ENCODE peak calls at places on chromosome 12, in six cellular contexts. One of them, this sample, is unnamed.

GRCh38 chr12:55495490-55495889 is 3.3 kb downstream of the OR6C68 start:
- DNase-seq in ovary: no peak
- DNase-seq in GM20000: no peak
- DNase-seq in dorsolateral prefrontal cortex: no peak
- DNase-seq in cardiac muscle cell: no peak
- DNase-seq in RWPE1: no peak
- DNase-seq in this sample: no peak

GRCh38 chr12:26127404-26127803 is 2.6 kb upstream of the BHLHE41 start:
- DNase-seq in cardiac muscle cell: no peak
- DNase-seq in RWPE1: no peak
- DNase-seq in dorsolateral prefrontal cortex: no peak
- DNase-seq in GM20000: no peak
- DNase-seq in ovary: no peak
- DNase-seq in this sample: no peak

GRCh38 chr12:88559772-88560171 is 20.5 kb downstream of the KITLG start:
- DNase-seq in ovary: no peak
- DNase-seq in dorsolateral prefrontal cortex: no peak
- DNase-seq in GM20000: no peak
- DNase-seq in cardiac muscle cell: no peak
- DNase-seq in RWPE1: no peak
- DNase-seq in this sample: no peak

GRCh38 chr12:58349161-58349560 is 407.8 kb downstream of the ATP23 start:
- DNase-seq in cardiac muscle cell: peak
- DNase-seq in ovary: no peak
- DNase-seq in GM20000: no peak
- DNase-seq in dorsolateral prefrontal cortex: no peak
- DNase-seq in RWPE1: no peak
- DNase-seq in this sample: no peak

GRCh38 chr12:89181271-89181920 is 170.9 kb downstream of the DUSP6 start:
- DNase-seq in ovary: no peak
- DNase-seq in GM20000: no peak
- DNase-seq in RWPE1: peak
- DNase-seq in dorsolateral prefrontal cortex: no peak
- DNase-seq in cardiac muscle cell: peak
- DNase-seq in this sample: no peak

GRCh38 chr12:72368719-72369505 is 96.7 kb downstream of the TRHDE start:
- DNase-seq in cardiac muscle cell: no peak
- DNase-seq in GM20000: no peak
- DNase-seq in RWPE1: no peak
- DNase-seq in ovary: no peak
- DNase-seq in dorsolateral prefrontal cortex: no peak
- DNase-seq in this sample: no peak

GRCh38 chr12:20547788-20548575 is 147.2 kb upstream of the SLCO1C1 start:
- DNase-seq in ovary: no peak
- DNase-seq in GM20000: no peak
- DNase-seq in cardiac muscle cell: peak
- DNase-seq in dorsolateral prefrontal cortex: no peak
- DNase-seq in RWPE1: no peak
- DNase-seq in this sample: no peak

GRCh38 chr12:1885605-1886245 is 32.7 kb downstream of the CACNA2D4 start:
- DNase-seq in ovary: no peak
- DNase-seq in RWPE1: no peak
- DNase-seq in cardiac muscle cell: no peak
- DNase-seq in dorsolateral prefrontal cortex: no peak
- DNase-seq in GM20000: no peak
- DNase-seq in this sample: no peak

GRCh38 chr12:11949738-11950403 is 120.9 kb upstream of the BCL2L14 start:
- DNase-seq in dorsolateral prefrontal cortex: no peak
- DNase-seq in ovary: no peak
- DNase-seq in cardiac muscle cell: no peak
- DNase-seq in RWPE1: no peak
- DNase-seq in GM20000: no peak
- DNase-seq in this sample: no peak

GRCh38 chr12:25694072-25694471 is 141.0 kb upstream of the LMNTD1 start:
- DNase-seq in ovary: no peak
- DNase-seq in dorsolateral prefrontal cortex: no peak
- DNase-seq in GM20000: no peak
- DNase-seq in RWPE1: peak
- DNase-seq in cardiac muscle cell: peak
- DNase-seq in this sample: no peak

GRCh38 chr12:121214171-121214777 is 4.3 kb downstream of the P2RX4 start:
- DNase-seq in ovary: no peak
- DNase-seq in dorsolateral prefrontal cortex: no peak
- DNase-seq in GM20000: no peak
- DNase-seq in RWPE1: no peak
- DNase-seq in cardiac muscle cell: peak
- DNase-seq in this sample: no peak

GRCh38 chr12:31206038-31206670 is 119.8 kb downstream of the SINHCAF start:
- DNase-seq in dorsolateral prefrontal cortex: no peak
- DNase-seq in cardiac muscle cell: peak
- DNase-seq in ovary: no peak
- DNase-seq in GM20000: no peak
- DNase-seq in RWPE1: peak
- DNase-seq in this sample: no peak

GRCh38 chr12:50828121-50828520 is 14.6 kb upstream of the TMPRSS12 start:
- DNase-seq in GM20000: no peak
- DNase-seq in cardiac muscle cell: no peak
- DNase-seq in dorsolateral prefrontal cortex: no peak
- DNase-seq in RWPE1: no peak
- DNase-seq in ovary: no peak
- DNase-seq in this sample: no peak

GRCh38 chr12:110329710-110330109 is 48.7 kb downstream of the ATP2A2 start:
- DNase-seq in GM20000: no peak
- DNase-seq in cardiac muscle cell: no peak
- DNase-seq in RWPE1: no peak
- DNase-seq in ovary: no peak
- DNase-seq in dorsolateral prefrontal cortex: no peak
- DNase-seq in this sample: no peak

GRCh38 chr12:111361073-111361716 is 7.7 kb downstream of the PHETA1 start:
- DNase-seq in GM20000: no peak
- DNase-seq in dorsolateral prefrontal cortex: no peak
- DNase-seq in ovary: no peak
- DNase-seq in RWPE1: no peak
- DNase-seq in cardiac muscle cell: no peak
- DNase-seq in this sample: no peak

GRCh38 chr12:81095470-81096232 is 17.8 kb downstream of the ACSS3 start:
- DNase-seq in dorsolateral prefrontal cortex: no peak
- DNase-seq in cardiac muscle cell: peak
- DNase-seq in GM20000: no peak
- DNase-seq in RWPE1: no peak
- DNase-seq in ovary: no peak
- DNase-seq in this sample: no peak

GRCh38 chr12:88856201-88856600 is 275.9 kb upstream of the KITLG start:
- DNase-seq in dorsolateral prefrontal cortex: no peak
- DNase-seq in GM20000: no peak
- DNase-seq in ovary: no peak
- DNase-seq in RWPE1: no peak
- DNase-seq in cardiac muscle cell: no peak
- DNase-seq in this sample: no peak

GRCh38 chr12:55847603-55848329 is 5.0 kb upstream of the MMP19 start:
- DNase-seq in dorsolateral prefrontal cortex: no peak
- DNase-seq in cardiac muscle cell: peak
- DNase-seq in GM20000: no peak
- DNase-seq in ovary: peak
- DNase-seq in RWPE1: peak
- DNase-seq in this sample: no peak

GRCh38 chr12:16272222-16272621 is 5.3 kb downstream of the SLC15A5 start:
- DNase-seq in RWPE1: peak
- DNase-seq in dorsolateral prefrontal cortex: no peak
- DNase-seq in ovary: no peak
- DNase-seq in cardiac muscle cell: no peak
- DNase-seq in GM20000: no peak
- DNase-seq in this sample: no peak

GRCh38 chr12:1820191-1820599 is at the start of gene LRTM2:
- DNase-seq in GM20000: no peak
- DNase-seq in dorsolateral prefrontal cortex: peak
- DNase-seq in ovary: no peak
- DNase-seq in cardiac muscle cell: no peak
- DNase-seq in RWPE1: no peak
- DNase-seq in this sample: no peak

GRCh38 chr12:114265036-114265435 is 140.9 kb downstream of the TBX5 start:
- DNase-seq in ovary: no peak
- DNase-seq in dorsolateral prefrontal cortex: no peak
- DNase-seq in GM20000: no peak
- DNase-seq in cardiac muscle cell: peak
- DNase-seq in RWPE1: no peak
- DNase-seq in this sample: no peak

GRCh38 chr12:114448618-114448933 is 42.6 kb upstream of the TBX5 start:
- DNase-seq in RWPE1: no peak
- DNase-seq in dorsolateral prefrontal cortex: no peak
- DNase-seq in ovary: no peak
- DNase-seq in cardiac muscle cell: no peak
- DNase-seq in GM20000: no peak
- DNase-seq in this sample: no peak

DNA sequence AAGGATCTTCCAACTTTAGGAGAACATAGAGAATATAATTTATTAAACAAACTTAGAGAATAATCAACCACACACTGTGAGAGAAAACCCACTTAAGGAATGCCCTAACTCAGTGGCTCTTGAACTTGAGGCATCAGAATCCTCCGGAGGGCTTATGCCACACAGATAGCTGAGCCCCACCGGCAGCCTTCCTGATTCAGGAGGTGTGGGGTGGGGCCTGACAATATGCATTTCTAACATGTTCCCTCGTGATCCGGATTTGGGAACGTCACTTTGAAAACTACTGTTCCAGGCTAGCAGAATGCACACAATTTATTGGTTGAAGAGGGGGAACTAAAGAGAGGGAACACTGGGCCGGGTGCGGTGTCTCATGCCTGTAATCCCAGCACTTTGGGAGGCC is 2.0 kb upstream of the SOAT2 start:
- DNase-seq in RWPE1: no peak
- DNase-seq in GM20000: no peak
- DNase-seq in cardiac muscle cell: no peak
- DNase-seq in ovary: peak
- DNase-seq in dorsolateral prefrontal cortex: no peak
- DNase-seq in this sample: no peak
- TF ChIP-seq CTCF in RWPE1: no peak
- TF ChIP-seq CTCF in GM20000: no peak
- TF ChIP-seq CTCF in cardiac muscle cell: no peak
- TF ChIP-seq CTCF in ovary: no peak
- TF ChIP-seq CTCF in dorsolateral prefrontal cortex: no peak
- TF ChIP-seq CTCF in this sample: no peak

DNA sequence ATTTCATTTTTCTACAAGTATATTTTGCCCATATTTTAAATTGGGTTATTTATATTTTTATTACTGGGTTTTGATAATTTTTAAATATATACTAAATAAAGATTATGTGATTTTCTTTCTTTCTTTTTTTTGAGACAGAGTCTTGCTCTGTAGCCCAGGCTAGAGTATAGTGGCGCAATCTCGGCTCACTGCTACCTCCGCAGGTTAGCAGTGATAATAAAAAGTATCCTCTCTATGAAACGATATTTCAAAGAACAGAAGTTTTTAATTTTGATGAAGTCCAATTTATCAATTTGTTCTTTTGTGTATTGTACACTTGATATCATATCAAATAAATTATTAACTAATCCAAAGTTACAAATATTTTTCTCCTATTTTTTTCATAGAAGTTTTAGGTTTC is 47.2 kb upstream of the LDHB start:
- DNase-seq in dorsolateral prefrontal cortex: no peak
- DNase-seq in ovary: no peak
- DNase-seq in cardiac muscle cell: no peak
- DNase-seq in RWPE1: no peak
- DNase-seq in GM20000: no peak
- DNase-seq in this sample: no peak
- TF ChIP-seq CTCF in dorsolateral prefrontal cortex: no peak
- TF ChIP-seq CTCF in ovary: no peak
- TF ChIP-seq CTCF in cardiac muscle cell: no peak
- TF ChIP-seq CTCF in RWPE1: no peak
- TF ChIP-seq CTCF in GM20000: no peak
- TF ChIP-seq CTCF in this sample: no peak

GRCh38 chr12:53625946-53626701 is at the start of gene ATF7:
- DNase-seq in ovary: peak
- DNase-seq in cardiac muscle cell: peak
- DNase-seq in GM20000: peak
- DNase-seq in RWPE1: peak
- DNase-seq in dorsolateral prefrontal cortex: peak
- DNase-seq in this sample: peak
- TF ChIP-seq CTCF in ovary: no peak
- TF ChIP-seq CTCF in cardiac muscle cell: no peak
- TF ChIP-seq CTCF in GM20000: no peak
- TF ChIP-seq CTCF in RWPE1: no peak
- TF ChIP-seq CTCF in dorsolateral prefrontal cortex: peak
- TF ChIP-seq CTCF in this sample: no peak

DNA sequence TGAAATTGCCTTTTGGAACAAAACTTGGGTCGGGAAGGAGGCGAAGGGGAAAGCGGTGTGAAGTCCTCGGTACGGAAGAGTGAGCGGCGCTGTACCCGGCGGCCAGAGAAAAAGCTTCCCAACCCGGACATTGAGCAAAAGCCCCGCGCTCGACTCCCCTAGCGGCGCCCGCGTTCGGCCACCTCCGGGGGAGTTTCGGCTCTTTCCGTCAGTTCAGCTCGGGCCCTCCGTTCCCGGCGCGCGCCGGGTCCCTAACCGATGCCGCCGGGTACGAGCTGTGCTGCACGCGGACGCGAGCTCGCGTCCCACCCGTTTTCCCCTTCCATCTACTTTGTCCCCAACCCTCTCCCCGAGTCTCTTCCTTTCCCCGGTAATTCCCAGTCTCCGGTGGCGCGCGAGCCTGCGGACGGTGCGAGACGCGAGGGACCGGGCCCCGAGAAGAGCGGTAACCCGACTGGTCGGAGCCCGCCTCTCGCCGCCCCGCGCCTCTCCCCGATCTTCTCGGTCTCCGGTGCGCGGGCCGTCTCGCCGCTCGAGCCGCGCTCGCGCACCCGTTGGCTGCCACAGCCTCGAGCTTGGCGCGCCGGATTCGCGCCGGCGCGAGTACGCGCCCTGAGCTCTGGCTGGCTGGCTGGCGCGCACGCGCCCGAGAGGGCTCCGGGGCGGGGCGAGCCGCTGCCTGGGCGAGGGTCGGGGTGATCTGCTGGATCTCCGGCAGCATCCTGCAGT is 446 bp upstream of the SPATS2 start:
- DNase-seq in dorsolateral prefrontal cortex: peak
- DNase-seq in cardiac muscle cell: peak
- DNase-seq in RWPE1: peak
- DNase-seq in GM20000: peak
- DNase-seq in ovary: peak
- DNase-seq in this sample: peak
- TF ChIP-seq CTCF in dorsolateral prefrontal cortex: peak
- TF ChIP-seq CTCF in cardiac muscle cell: peak
- TF ChIP-seq CTCF in RWPE1: peak
- TF ChIP-seq CTCF in GM20000: no peak
- TF ChIP-seq CTCF in ovary: no peak
- TF ChIP-seq CTCF in this sample: peak

This sample was measured in GM06990.